ENCODE peak calls at places on chromosome 12, in eight cellular contexts. One of them, this sample, is unnamed.

GRCh38 chr12:97003276-97003675 is 96.2 kb downstream of the NEDD1 start:
- DNase-seq in activated T-cell treated with anti-CD3 and anti-CD28 coated beads, Interleukin-2, amount 50 U/mL, for 72 hours: no peak
- DNase-seq in EH: no peak
- DNase-seq in nucleus accumbens: no peak
- DNase-seq in smooth muscle cell of the brain vasculature: no peak
- DNase-seq in left ventricle myocardium inferior: no peak
- DNase-seq in D341Med: no peak
- DNase-seq in stimulated activated CD4-positive, alpha-beta T cell treated with anti-CD3 and anti-CD28 coated beads, Interleukin-4, amount 100 ng/mL, for 24 hours: no peak
- DNase-seq in this sample: no peak

GRCh38 chr12:132544173-132544468 is 54.2 kb downstream of the FBRSL1 start:
- DNase-seq in left ventricle myocardium inferior: no peak
- DNase-seq in smooth muscle cell of the brain vasculature: no peak
- DNase-seq in activated T-cell treated with anti-CD3 and anti-CD28 coated beads, Interleukin-2, amount 50 U/mL, for 72 hours: no peak
- DNase-seq in D341Med: no peak
- DNase-seq in stimulated activated CD4-positive, alpha-beta T cell treated with anti-CD3 and anti-CD28 coated beads, Interleukin-4, amount 100 ng/mL, for 24 hours: no peak
- DNase-seq in EH: no peak
- DNase-seq in nucleus accumbens: no peak
- DNase-seq in this sample: no peak

GRCh38 chr12:14841761-14842160 is 1.6 kb downstream of the ART4 start:
- DNase-seq in activated T-cell treated with anti-CD3 and anti-CD28 coated beads, Interleukin-2, amount 50 U/mL, for 72 hours: no peak
- DNase-seq in nucleus accumbens: no peak
- DNase-seq in smooth muscle cell of the brain vasculature: no peak
- DNase-seq in left ventricle myocardium inferior: peak; percentile 56
- DNase-seq in D341Med: no peak
- DNase-seq in EH: peak; percentile 92
- DNase-seq in stimulated activated CD4-positive, alpha-beta T cell treated with anti-CD3 and anti-CD28 coated beads, Interleukin-4, amount 100 ng/mL, for 24 hours: no peak
- DNase-seq in this sample: no peak

GRCh38 chr12:38158428-38159091 is 158.0 kb upstream of the ALG10B start:
- DNase-seq in EH: no peak
- DNase-seq in D341Med: no peak
- DNase-seq in stimulated activated CD4-positive, alpha-beta T cell treated with anti-CD3 and anti-CD28 coated beads, Interleukin-4, amount 100 ng/mL, for 24 hours: no peak
- DNase-seq in nucleus accumbens: no peak
- DNase-seq in smooth muscle cell of the brain vasculature: no peak
- DNase-seq in activated T-cell treated with anti-CD3 and anti-CD28 coated beads, Interleukin-2, amount 50 U/mL, for 72 hours: no peak
- DNase-seq in left ventricle myocardium inferior: no peak
- DNase-seq in this sample: no peak

GRCh38 chr12:104060791-104061190 is 3.5 kb upstream of the HCFC2 start:
- DNase-seq in stimulated activated CD4-positive, alpha-beta T cell treated with anti-CD3 and anti-CD28 coated beads, Interleukin-4, amount 100 ng/mL, for 24 hours: no peak
- DNase-seq in D341Med: no peak
- DNase-seq in smooth muscle cell of the brain vasculature: no peak
- DNase-seq in EH: no peak
- DNase-seq in left ventricle myocardium inferior: no peak
- DNase-seq in nucleus accumbens: no peak
- DNase-seq in activated T-cell treated with anti-CD3 and anti-CD28 coated beads, Interleukin-2, amount 50 U/mL, for 72 hours: no peak
- DNase-seq in this sample: no peak

GRCh38 chr12:107843351-107844311 is 69.1 kb downstream of the ASCL4 start:
- DNase-seq in activated T-cell treated with anti-CD3 and anti-CD28 coated beads, Interleukin-2, amount 50 U/mL, for 72 hours: no peak
- DNase-seq in nucleus accumbens: no peak
- DNase-seq in EH: peak; percentile 18
- DNase-seq in D341Med: peak; percentile 46
- DNase-seq in stimulated activated CD4-positive, alpha-beta T cell treated with anti-CD3 and anti-CD28 coated beads, Interleukin-4, amount 100 ng/mL, for 24 hours: no peak
- DNase-seq in left ventricle myocardium inferior: no peak
- DNase-seq in smooth muscle cell of the brain vasculature: no peak
- DNase-seq in this sample: no peak

GRCh38 chr12:53049582-53050318 is at the start of gene TNS2:
- DNase-seq in D341Med: peak; percentile 28
- DNase-seq in activated T-cell treated with anti-CD3 and anti-CD28 coated beads, Interleukin-2, amount 50 U/mL, for 72 hours: no peak
- DNase-seq in left ventricle myocardium inferior: peak; percentile 89
- DNase-seq in nucleus accumbens: no peak
- DNase-seq in EH: peak; percentile 82
- DNase-seq in smooth muscle cell of the brain vasculature: no peak
- DNase-seq in stimulated activated CD4-positive, alpha-beta T cell treated with anti-CD3 and anti-CD28 coated beads, Interleukin-4, amount 100 ng/mL, for 24 hours: peak; percentile 13
- DNase-seq in this sample: no peak

GRCh38 chr12:56333679-56334489 is at the start of gene PAN2:
- DNase-seq in D341Med: peak; percentile 98
- DNase-seq in EH: peak; percentile 98
- DNase-seq in nucleus accumbens: peak; percentile 95
- DNase-seq in stimulated activated CD4-positive, alpha-beta T cell treated with anti-CD3 and anti-CD28 coated beads, Interleukin-4, amount 100 ng/mL, for 24 hours: peak; percentile 95
- DNase-seq in left ventricle myocardium inferior: peak; percentile 96
- DNase-seq in smooth muscle cell of the brain vasculature: peak; percentile 95
- DNase-seq in activated T-cell treated with anti-CD3 and anti-CD28 coated beads, Interleukin-2, amount 50 U/mL, for 72 hours: peak; percentile 95
- DNase-seq in this sample: peak; percentile 94

GRCh38 chr12:2265461-2266167 is 212.8 kb downstream of the CACNA1C start:
- DNase-seq in D341Med: no peak
- DNase-seq in nucleus accumbens: no peak
- DNase-seq in stimulated activated CD4-positive, alpha-beta T cell treated with anti-CD3 and anti-CD28 coated beads, Interleukin-4, amount 100 ng/mL, for 24 hours: no peak
- DNase-seq in EH: peak; percentile 90
- DNase-seq in smooth muscle cell of the brain vasculature: no peak
- DNase-seq in left ventricle myocardium inferior: no peak
- DNase-seq in activated T-cell treated with anti-CD3 and anti-CD28 coated beads, Interleukin-2, amount 50 U/mL, for 72 hours: no peak
- DNase-seq in this sample: no peak

GRCh38 chr12:93722179-93722578 is 45.0 kb downstream of the CRADD start:
- DNase-seq in EH: no peak
- DNase-seq in nucleus accumbens: no peak
- DNase-seq in left ventricle myocardium inferior: no peak
- DNase-seq in stimulated activated CD4-positive, alpha-beta T cell treated with anti-CD3 and anti-CD28 coated beads, Interleukin-4, amount 100 ng/mL, for 24 hours: no peak
- DNase-seq in activated T-cell treated with anti-CD3 and anti-CD28 coated beads, Interleukin-2, amount 50 U/mL, for 72 hours: no peak
- DNase-seq in smooth muscle cell of the brain vasculature: no peak
- DNase-seq in D341Med: no peak
- DNase-seq in this sample: no peak

GRCh38 chr12:16093825-16094224 is 182.7 kb downstream of the DERA start:
- DNase-seq in EH: no peak
- DNase-seq in left ventricle myocardium inferior: no peak
- DNase-seq in nucleus accumbens: no peak
- DNase-seq in smooth muscle cell of the brain vasculature: no peak
- DNase-seq in stimulated activated CD4-positive, alpha-beta T cell treated with anti-CD3 and anti-CD28 coated beads, Interleukin-4, amount 100 ng/mL, for 24 hours: no peak
- DNase-seq in D341Med: no peak
- DNase-seq in activated T-cell treated with anti-CD3 and anti-CD28 coated beads, Interleukin-2, amount 50 U/mL, for 72 hours: no peak
- DNase-seq in this sample: no peak

GRCh38 chr12:13857750-13858149 is 123.7 kb downstream of the GRIN2B start:
- DNase-seq in EH: no peak
- DNase-seq in nucleus accumbens: peak; percentile 68
- DNase-seq in D341Med: no peak
- DNase-seq in activated T-cell treated with anti-CD3 and anti-CD28 coated beads, Interleukin-2, amount 50 U/mL, for 72 hours: no peak
- DNase-seq in smooth muscle cell of the brain vasculature: no peak
- DNase-seq in stimulated activated CD4-positive, alpha-beta T cell treated with anti-CD3 and anti-CD28 coated beads, Interleukin-4, amount 100 ng/mL, for 24 hours: no peak
- DNase-seq in left ventricle myocardium inferior: no peak
- DNase-seq in this sample: no peak

GRCh38 chr12:131869871-131870418 is 24.5 kb upstream of the ULK1 start:
- DNase-seq in smooth muscle cell of the brain vasculature: no peak
- DNase-seq in activated T-cell treated with anti-CD3 and anti-CD28 coated beads, Interleukin-2, amount 50 U/mL, for 72 hours: no peak
- DNase-seq in nucleus accumbens: no peak
- DNase-seq in left ventricle myocardium inferior: no peak
- DNase-seq in EH: peak; percentile 90
- DNase-seq in D341Med: no peak
- DNase-seq in stimulated activated CD4-positive, alpha-beta T cell treated with anti-CD3 and anti-CD28 coated beads, Interleukin-4, amount 100 ng/mL, for 24 hours: no peak
- DNase-seq in this sample: no peak

GRCh38 chr12:76284816-76285750 is 63.1 kb downstream of the BBS10 start:
- DNase-seq in EH: peak; percentile 67
- DNase-seq in stimulated activated CD4-positive, alpha-beta T cell treated with anti-CD3 and anti-CD28 coated beads, Interleukin-4, amount 100 ng/mL, for 24 hours: no peak
- DNase-seq in smooth muscle cell of the brain vasculature: no peak
- DNase-seq in activated T-cell treated with anti-CD3 and anti-CD28 coated beads, Interleukin-2, amount 50 U/mL, for 72 hours: no peak
- DNase-seq in D341Med: no peak
- DNase-seq in left ventricle myocardium inferior: no peak
- DNase-seq in nucleus accumbens: no peak
- DNase-seq in this sample: no peak

This sample was measured in activated naive CD4-positive, alpha-beta T cell treated with Interleukin-2 at 50 U/mL for 16 hours.